ENCODE peak calls at places on chromosomes 12 and 14, in nine cellular contexts. C is mesendoderm; Y is dorsolateral prefrontal cortex; D is Panc1; H is lower leg skin; A is naive thymus-derived CD4-positive, alpha-beta T cell; N is AG10803; I is fibroblast of pulmonary artery; K is HFF-Myc. V is an unnamed sample.

GRCh38 chr12:74415633-74416032 is 122.0 kb upstream of the ATXN7L3B start:
- DNase-seq in C (peak), Y (no peak), D (no peak), H (no peak), A (no peak), N (peak), I (peak), K (no peak), V (peak)

GRCh38 chr12:54379401-54380201 is 4.9 kb downstream of the ZNF385A start:
- DNase-seq in C (peak), Y (peak), D (peak), H (peak), A (peak), N (peak), I (peak), K (peak), V (peak)

GRCh38 chr12:47846294-47846996 is 26.7 kb upstream of the HDAC7 start:
- DNase-seq in C (no peak), Y (no peak), D (no peak), H (no peak), A (no peak), N (no peak), I (no peak), K (no peak), V (no peak)

GRCh38 chr12:128763395-128763794 is 60.4 kb downstream of the SLC15A4 start:
- DNase-seq in C (no peak), Y (no peak), D (no peak), H (no peak), A (no peak), N (no peak), I (no peak), K (no peak), V (no peak)

GRCh38 chr12:93895096-93895460 is 217.9 kb downstream of the CRADD start:
- DNase-seq in C (peak), Y (no peak), D (no peak), H (no peak), A (no peak), N (peak), I (peak), K (no peak), V (peak)

GRCh38 chr14:105933238-105933637 is 406.9 kb downstream of the TMEM121 start:
- DNase-seq in C (no peak), Y (no peak), D (no peak), H (no peak), A (no peak), N (no peak), I (no peak), K (no peak), V (no peak)

GRCh38 chr12:108316153-108316892 is 22.8 kb downstream of the CMKLR1 start:
- DNase-seq in C (peak), Y (no peak), D (no peak), H (no peak), A (no peak), N (no peak), I (no peak), K (no peak), V (no peak)

GRCh38 chr12:70043490-70044138 is 199.6 kb upstream of the CNOT2 start:
- DNase-seq in C (no peak), Y (no peak), D (no peak), H (no peak), A (no peak), N (no peak), I (peak), K (no peak), V (peak)

GRCh38 chr14:41875113-41875512 is 268.4 kb downstream of the LRFN5 start:
- DNase-seq in C (peak), Y (no peak), D (no peak), H (no peak), A (no peak), N (no peak), I (no peak), K (no peak), V (no peak)

GRCh38 chr12:76919388-76920181 is 40.8 kb upstream of the CSRP2 start:
- DNase-seq in C (no peak), Y (no peak), D (no peak), H (no peak), A (no peak), N (no peak), I (no peak), K (no peak), V (no peak)

GRCh38 chr14:31380106-31380505 is 40.2 kb downstream of the HEATR5A start:
- DNase-seq in C (no peak), Y (no peak), D (no peak), H (no peak), A (no peak), N (no peak), I (peak), K (no peak), V (no peak)

GRCh38 chr14:52355016-52355430 is 40.9 kb downstream of the PTGER2 start:
- DNase-seq in C (no peak), Y (no peak), D (peak), H (no peak), A (no peak), N (peak), I (peak), K (peak), V (peak)

GRCh38 chr12:507261-507853 is 47.6 kb downstream of the B4GALNT3 start:
- DNase-seq in C (peak), Y (no peak), D (no peak), H (no peak), A (no peak), N (no peak), I (no peak), K (no peak), V (no peak)

GRCh38 chr12:89347325-89347829 is 4.9 kb downstream of the DUSP6 start:
- DNase-seq in C (no peak), Y (no peak), D (no peak), H (no peak), A (no peak), N (no peak), I (no peak), K (no peak), V (peak)

GRCh38 chr14:65981192-65981843 is 504.9 kb upstream of the CCDC196 start:
- DNase-seq in C (no peak), Y (no peak), D (no peak), H (no peak), A (no peak), N (no peak), I (no peak), K (no peak), V (no peak)

GRCh38 chr14:104138098-104138890 is at the start of gene KIF26A:
- DNase-seq in C (peak), Y (no peak), D (no peak), H (no peak), A (no peak), N (no peak), I (no peak), K (no peak), V (no peak)

GRCh38 chr14:105120056-105120455 is 48.5 kb downstream of the JAG2 start:
- DNase-seq in C (no peak), Y (no peak), D (no peak), H (no peak), A (no peak), N (no peak), I (no peak), K (no peak), V (no peak)

GRCh38 chr14:30312214-30312613 is 246.7 kb upstream of the G2E3 start:
- DNase-seq in C (no peak), Y (no peak), D (no peak), H (no peak), A (no peak), N (no peak), I (no peak), K (no peak), V (no peak)

GRCh38 chr12:78096909-78097597 is 266.4 kb downstream of the NAV3 start:
- DNase-seq in C (no peak), Y (no peak), D (no peak), H (no peak), A (no peak), N (peak), I (peak), K (peak), V (peak)

GRCh38 chr12:124532947-124533346 is 34.5 kb downstream of the NCOR2 start:
- DNase-seq in C (no peak), Y (no peak), D (no peak), H (no peak), A (no peak), N (no peak), I (no peak), K (no peak), V (no peak)
- H3K4me3 ChIP-seq in C (no peak), Y (no peak), D (no peak), H (no peak), A (no peak), N (no peak), I (no peak), K (no peak), V (no peak)

GRCh38 chr14:99250636-99251208 is 21.3 kb downstream of the BCL11B start:
- DNase-seq in C (no peak), Y (no peak), D (no peak), H (no peak), A (peak), N (no peak), I (no peak), K (no peak), V (no peak)
- H3K4me3 ChIP-seq in C (no peak), Y (no peak), D (no peak), H (no peak), A (peak), N (no peak), I (no peak), K (no peak), V (no peak)

GRCh38 chr12:65894127-65894526 is 69.8 kb downstream of the HMGA2 start:
- DNase-seq in C (no peak), Y (no peak), D (no peak), H (no peak), A (no peak), N (no peak), I (no peak), K (no peak), V (no peak)
- H3K4me3 ChIP-seq in C (no peak), Y (no peak), D (no peak), H (no peak), A (no peak), N (no peak), I (no peak), K (no peak), V (no peak)

DNA sequence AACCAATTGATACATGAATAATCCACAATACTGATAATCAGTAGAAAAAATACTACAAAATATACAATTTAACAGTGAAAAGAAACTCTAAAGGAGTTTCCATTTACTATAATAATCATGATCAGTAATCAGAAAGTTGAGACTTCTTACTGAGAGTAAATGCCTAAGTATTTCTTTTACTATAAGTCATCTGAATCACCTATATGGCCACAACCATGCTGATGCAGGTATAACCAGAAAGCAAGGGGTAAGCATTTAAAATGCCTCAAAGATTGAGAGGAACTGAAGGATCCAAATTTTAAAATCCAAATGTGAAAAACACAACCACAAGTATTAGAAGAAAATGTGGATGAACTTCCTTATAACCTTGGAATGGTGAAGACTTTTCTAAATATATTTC is 23.4 kb downstream of the CDK17 start:
- DNase-seq in C (no peak), Y (no peak), D (no peak), H (no peak), A (no peak), N (no peak), I (no peak), K (no peak), V (no peak)
- H3K4me3 ChIP-seq in C (no peak), Y (no peak), D (no peak), H (no peak), A (peak), N (no peak), I (no peak), K (no peak), V (no peak)

DNA sequence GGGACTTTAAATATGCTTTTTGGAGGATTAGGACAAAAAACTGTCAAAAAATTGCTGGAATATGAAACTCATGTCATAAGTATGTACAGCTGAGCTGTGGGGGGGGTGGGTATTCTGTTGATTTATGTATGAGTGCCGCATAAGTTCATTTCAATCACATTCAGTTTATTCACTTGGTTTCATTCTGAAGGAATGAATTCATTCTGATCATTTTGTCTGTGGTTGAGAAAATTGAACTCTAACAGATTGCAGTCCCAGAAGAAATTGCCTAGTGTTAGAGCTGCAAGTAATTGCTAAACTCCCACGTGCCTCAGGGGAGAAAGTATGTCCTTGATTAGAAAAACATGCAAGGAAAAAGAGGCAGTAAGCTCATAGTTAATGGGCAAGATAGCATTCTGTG is 442.4 kb upstream of the MGAT4C start:
- DNase-seq in C (no peak), Y (no peak), D (no peak), H (no peak), A (no peak), N (peak), I (peak), K (no peak), V (peak)
- H3K4me3 ChIP-seq in C (no peak), Y (no peak), D (no peak), H (no peak), A (no peak), N (no peak), I (no peak), K (no peak), V (no peak)